ENCODE peak calls at places on chromosomes 5 and 9, in four cellular contexts. P is GM12878, G is K562, W is IMR-90. M is an unnamed sample.

GRCh38 chr5:139774980-139775654 is 20.5 kb upstream of the PSD2 start:
- DNase-seq in P (no peak), G (peak), W (peak), M (peak)

GRCh38 chr5:171850354-171850947 is 64.8 kb downstream of the SMIM23 start:
- DNase-seq in P (no peak), G (no peak), W (no peak), M (peak)

GRCh38 chr9:125260564-125260963 is 1.1 kb upstream of the GAPVD1 start:
- DNase-seq in P (no peak), G (no peak), W (peak), M (peak)

GRCh38 chr9:98570663-98571440 is 137.9 kb downstream of the GABBR2 start:
- DNase-seq in P (no peak), G (no peak), W (no peak), M (no peak)

GRCh38 chr5:169956756-169957155 is 23.5 kb downstream of the INSYN2B start:
- DNase-seq in P (no peak), G (no peak), W (peak), M (peak)

GRCh38 chr9:13369426-13369825 is 89.9 kb upstream of the MPDZ start:
- DNase-seq in P (no peak), G (no peak), W (no peak), M (no peak)

GRCh38 chr9:114452219-114453169 is 52.8 kb downstream of the WHRN start:
- DNase-seq in P (no peak), G (no peak), W (no peak), M (no peak)

GRCh38 chr5:139823757-139824355 is 28.2 kb downstream of the PSD2 start:
- DNase-seq in P (no peak), G (no peak), W (no peak), M (no peak)

GRCh38 chr5:143239877-143240518 is 163.5 kb downstream of the NR3C1 start:
- DNase-seq in P (no peak), G (no peak), W (peak), M (no peak)

GRCh38 chr5:159416438-159416837 is 86.2 kb upstream of the IL12B start:
- DNase-seq in P (no peak), G (no peak), W (no peak), M (no peak)

GRCh38 chr9:129101279-129101678 is 9.3 kb downstream of the CRAT start:
- DNase-seq in P (no peak), G (no peak), W (no peak), M (no peak)

GRCh38 chr9:73050062-73050814 is 97.4 kb upstream of the ALDH1A1 start:
- DNase-seq in P (no peak), G (no peak), W (peak), M (no peak)

GRCh38 chr9:107274953-107275422 is 8.1 kb upstream of the RAD23B start:
- DNase-seq in P (no peak), G (no peak), W (peak), M (peak)

DNA sequence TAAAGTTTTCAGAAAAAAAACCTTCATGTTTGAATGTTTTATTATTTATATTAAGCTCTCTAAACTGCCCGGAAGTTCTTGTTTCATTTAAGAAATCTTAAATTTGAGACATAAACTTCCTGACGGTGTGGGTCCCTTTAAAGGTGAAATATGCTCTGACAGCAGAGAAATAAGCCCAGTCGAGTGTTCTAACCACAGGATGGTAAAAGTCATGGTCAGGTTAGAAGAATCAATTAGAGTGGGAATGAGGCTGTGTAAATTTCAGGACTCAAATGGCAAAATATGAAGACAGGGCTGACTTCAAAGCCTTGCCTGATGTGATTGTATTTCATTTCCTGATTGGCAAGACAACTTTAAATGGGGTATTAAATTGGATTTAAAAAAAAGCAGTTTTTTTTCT is 432.9 kb upstream of the BRINP1 start:
- DNase-seq in P (no peak), G (no peak), W (no peak), M (no peak)
- TF ChIP-seq SMC3 in P (no peak), G (no peak), W (no peak), M (no peak)

GRCh38 chr5:148984333-148984732 is 78.5 kb downstream of the SH3TC2 start:
- DNase-seq in P (no peak), G (no peak), W (peak), M (no peak)
- H3K9ac ChIP-seq in P (no peak), G (no peak), W (no peak), M (no peak)

GRCh38 chr5:10301266-10301665 is 6.4 kb downstream of the CMBL start:
- DNase-seq in P (no peak), G (peak), W (no peak), M (no peak)

GRCh38 chr5:10300246-10300645 is 7.5 kb downstream of the CMBL start:
- DNase-seq in P (no peak), G (no peak), W (no peak), M (no peak)

GRCh38 chr5:10303699-10304170 is 4.0 kb downstream of the CMBL start:
- DNase-seq in P (no peak), G (peak), W (no peak), M (peak)

GRCh38 chr5:10303201-10303600 is 4.5 kb downstream of the CMBL start:
- DNase-seq in P (no peak), G (no peak), W (no peak), M (no peak)

DNA sequence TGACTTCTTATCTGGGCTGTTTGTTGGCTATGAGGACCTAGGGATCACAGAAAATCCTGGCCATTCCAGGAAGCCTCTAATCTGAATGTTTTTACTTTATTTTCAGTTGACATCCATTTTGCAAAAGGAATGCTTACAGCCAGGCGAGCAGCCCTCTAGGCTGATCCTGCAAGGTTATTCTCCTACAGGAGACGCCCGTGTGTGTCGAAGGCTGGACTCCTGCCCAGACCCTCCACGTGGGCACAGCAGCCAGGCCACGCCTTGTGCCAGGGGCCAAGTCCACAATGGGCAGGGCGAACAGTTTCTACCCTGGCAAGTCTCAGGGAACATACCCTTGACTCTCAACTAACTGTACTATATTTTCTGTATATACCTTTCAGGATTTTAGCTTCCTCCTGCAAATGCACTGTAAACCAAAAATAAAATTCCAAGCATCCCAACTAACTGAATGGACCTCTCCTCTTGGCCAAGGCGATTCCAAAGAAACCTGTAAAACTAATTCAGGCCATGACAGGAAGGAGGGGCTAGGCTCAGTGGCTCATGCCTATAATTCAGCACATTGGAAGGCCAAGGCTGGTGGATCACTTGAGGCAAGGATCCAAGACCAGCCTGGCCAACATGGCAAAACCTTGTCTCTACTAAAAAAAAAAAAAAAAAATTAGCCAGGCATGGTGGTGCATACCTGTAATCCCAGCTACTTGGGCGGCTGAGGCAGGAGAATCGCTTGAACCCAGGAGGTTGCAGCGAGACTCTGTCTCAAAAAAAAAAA is 5.7 kb downstream of the CMBL start:
- DNase-seq in P (no peak), G (no peak), W (no peak), M (no peak)
- TF ChIP-seq POLR2A in P (no peak), G (no peak), W (no peak), M (no peak)

GRCh38 chr5:73280386-73280785 is 107.4 kb downstream of the TMEM174 start:
- DNase-seq in P (no peak), G (no peak), W (no peak), M (no peak)
- TF ChIP-seq SMC3 in P (no peak), G (no peak), W (no peak), M (no peak)